ENCODE peak calls at places on chromosomes 3 and 15, in eight cellular contexts. One of them, this sample, is unnamed.

GRCh38 chr15:100336061-100336460 is 5.7 kb downstream of the ADAMTS17 start:
- DNase-seq in H9: no peak
- DNase-seq in stimulated activated CD4-positive, alpha-beta T cell treated with anti-CD3 and anti-CD28 coated beads, Interleukin-4, amount 100 ng/mL, for 1 hour: no peak
- DNase-seq in right cardiac atrium: no peak
- DNase-seq in T follicular helper cell: no peak
- DNase-seq in activated CD4-positive, alpha-beta T cell treated with anti-CD3 and anti-CD28 coated beads, Interleukin-2, amount 50 U/mL, for 1 hour: no peak
- DNase-seq in IMR-90: no peak
- DNase-seq in stimulated activated CD8-positive, alpha-beta memory T cell treated with anti-CD3 and anti-CD28 coated beads, Interleukin-15, amount 100 ng/mL, for 1 hour: no peak
- DNase-seq in this sample: no peak

GRCh38 chr3:134330895-134331810 is 43.1 kb downstream of the AMOTL2 start:
- DNase-seq in activated CD4-positive, alpha-beta T cell treated with anti-CD3 and anti-CD28 coated beads, Interleukin-2, amount 50 U/mL, for 1 hour: no peak
- DNase-seq in IMR-90: peak
- DNase-seq in H9: no peak
- DNase-seq in right cardiac atrium: no peak
- DNase-seq in stimulated activated CD8-positive, alpha-beta memory T cell treated with anti-CD3 and anti-CD28 coated beads, Interleukin-15, amount 100 ng/mL, for 1 hour: no peak
- DNase-seq in T follicular helper cell: no peak
- DNase-seq in stimulated activated CD4-positive, alpha-beta T cell treated with anti-CD3 and anti-CD28 coated beads, Interleukin-4, amount 100 ng/mL, for 1 hour: no peak
- DNase-seq in this sample: no peak

GRCh38 chr3:187746479-187747335 is 1.4 kb upstream of the BCL6 start:
- DNase-seq in H9: no peak
- DNase-seq in right cardiac atrium: no peak
- DNase-seq in activated CD4-positive, alpha-beta T cell treated with anti-CD3 and anti-CD28 coated beads, Interleukin-2, amount 50 U/mL, for 1 hour: no peak
- DNase-seq in T follicular helper cell: no peak
- DNase-seq in IMR-90: peak
- DNase-seq in stimulated activated CD8-positive, alpha-beta memory T cell treated with anti-CD3 and anti-CD28 coated beads, Interleukin-15, amount 100 ng/mL, for 1 hour: no peak
- DNase-seq in stimulated activated CD4-positive, alpha-beta T cell treated with anti-CD3 and anti-CD28 coated beads, Interleukin-4, amount 100 ng/mL, for 1 hour: no peak
- DNase-seq in this sample: no peak

GRCh38 chr3:59771760-59772159 is 721.9 kb upstream of the CFAP20DC start:
- DNase-seq in stimulated activated CD8-positive, alpha-beta memory T cell treated with anti-CD3 and anti-CD28 coated beads, Interleukin-15, amount 100 ng/mL, for 1 hour: no peak
- DNase-seq in H9: no peak
- DNase-seq in T follicular helper cell: no peak
- DNase-seq in activated CD4-positive, alpha-beta T cell treated with anti-CD3 and anti-CD28 coated beads, Interleukin-2, amount 50 U/mL, for 1 hour: no peak
- DNase-seq in stimulated activated CD4-positive, alpha-beta T cell treated with anti-CD3 and anti-CD28 coated beads, Interleukin-4, amount 100 ng/mL, for 1 hour: no peak
- DNase-seq in IMR-90: peak
- DNase-seq in right cardiac atrium: no peak
- DNase-seq in this sample: no peak

GRCh38 chr3:114746502-114746901 is 400.6 kb downstream of the ZBTB20 start:
- DNase-seq in right cardiac atrium: no peak
- DNase-seq in activated CD4-positive, alpha-beta T cell treated with anti-CD3 and anti-CD28 coated beads, Interleukin-2, amount 50 U/mL, for 1 hour: no peak
- DNase-seq in stimulated activated CD4-positive, alpha-beta T cell treated with anti-CD3 and anti-CD28 coated beads, Interleukin-4, amount 100 ng/mL, for 1 hour: no peak
- DNase-seq in T follicular helper cell: no peak
- DNase-seq in H9: no peak
- DNase-seq in IMR-90: no peak
- DNase-seq in stimulated activated CD8-positive, alpha-beta memory T cell treated with anti-CD3 and anti-CD28 coated beads, Interleukin-15, amount 100 ng/mL, for 1 hour: no peak
- DNase-seq in this sample: no peak

GRCh38 chr15:71800835-71801745 is 9.3 kb upstream of the NR2E3 start:
- DNase-seq in H9: no peak
- DNase-seq in stimulated activated CD8-positive, alpha-beta memory T cell treated with anti-CD3 and anti-CD28 coated beads, Interleukin-15, amount 100 ng/mL, for 1 hour: no peak
- DNase-seq in stimulated activated CD4-positive, alpha-beta T cell treated with anti-CD3 and anti-CD28 coated beads, Interleukin-4, amount 100 ng/mL, for 1 hour: no peak
- DNase-seq in T follicular helper cell: no peak
- DNase-seq in right cardiac atrium: no peak
- DNase-seq in activated CD4-positive, alpha-beta T cell treated with anti-CD3 and anti-CD28 coated beads, Interleukin-2, amount 50 U/mL, for 1 hour: no peak
- DNase-seq in IMR-90: peak
- DNase-seq in this sample: peak

GRCh38 chr3:107740992-107741896 is 218.5 kb downstream of the BBX start:
- DNase-seq in H9: no peak
- DNase-seq in IMR-90: peak
- DNase-seq in activated CD4-positive, alpha-beta T cell treated with anti-CD3 and anti-CD28 coated beads, Interleukin-2, amount 50 U/mL, for 1 hour: no peak
- DNase-seq in stimulated activated CD8-positive, alpha-beta memory T cell treated with anti-CD3 and anti-CD28 coated beads, Interleukin-15, amount 100 ng/mL, for 1 hour: no peak
- DNase-seq in right cardiac atrium: no peak
- DNase-seq in T follicular helper cell: no peak
- DNase-seq in stimulated activated CD4-positive, alpha-beta T cell treated with anti-CD3 and anti-CD28 coated beads, Interleukin-4, amount 100 ng/mL, for 1 hour: no peak
- DNase-seq in this sample: no peak

GRCh38 chr15:67085818-67086649 is 20.6 kb downstream of the SMAD3 start:
- DNase-seq in H9: no peak
- DNase-seq in stimulated activated CD4-positive, alpha-beta T cell treated with anti-CD3 and anti-CD28 coated beads, Interleukin-4, amount 100 ng/mL, for 1 hour: no peak
- DNase-seq in right cardiac atrium: no peak
- DNase-seq in IMR-90: peak
- DNase-seq in stimulated activated CD8-positive, alpha-beta memory T cell treated with anti-CD3 and anti-CD28 coated beads, Interleukin-15, amount 100 ng/mL, for 1 hour: no peak
- DNase-seq in activated CD4-positive, alpha-beta T cell treated with anti-CD3 and anti-CD28 coated beads, Interleukin-2, amount 50 U/mL, for 1 hour: no peak
- DNase-seq in T follicular helper cell: no peak
- DNase-seq in this sample: no peak

GRCh38 chr15:73570355-73571032 is 62.7 kb downstream of the NPTN start:
- DNase-seq in right cardiac atrium: no peak
- DNase-seq in activated CD4-positive, alpha-beta T cell treated with anti-CD3 and anti-CD28 coated beads, Interleukin-2, amount 50 U/mL, for 1 hour: no peak
- DNase-seq in stimulated activated CD4-positive, alpha-beta T cell treated with anti-CD3 and anti-CD28 coated beads, Interleukin-4, amount 100 ng/mL, for 1 hour: no peak
- DNase-seq in H9: no peak
- DNase-seq in stimulated activated CD8-positive, alpha-beta memory T cell treated with anti-CD3 and anti-CD28 coated beads, Interleukin-15, amount 100 ng/mL, for 1 hour: no peak
- DNase-seq in T follicular helper cell: no peak
- DNase-seq in IMR-90: no peak
- DNase-seq in this sample: no peak

GRCh38 chr15:34241376-34242350 is 16.8 kb downstream of the EMC4 start:
- DNase-seq in activated CD4-positive, alpha-beta T cell treated with anti-CD3 and anti-CD28 coated beads, Interleukin-2, amount 50 U/mL, for 1 hour: peak
- DNase-seq in right cardiac atrium: no peak
- DNase-seq in stimulated activated CD4-positive, alpha-beta T cell treated with anti-CD3 and anti-CD28 coated beads, Interleukin-4, amount 100 ng/mL, for 1 hour: no peak
- DNase-seq in T follicular helper cell: no peak
- DNase-seq in stimulated activated CD8-positive, alpha-beta memory T cell treated with anti-CD3 and anti-CD28 coated beads, Interleukin-15, amount 100 ng/mL, for 1 hour: no peak
- DNase-seq in H9: no peak
- DNase-seq in IMR-90: peak
- DNase-seq in this sample: no peak

GRCh38 chr3:39381432-39381831 is 1.7 kb upstream of the SLC25A38 start:
- DNase-seq in right cardiac atrium: no peak
- DNase-seq in T follicular helper cell: no peak
- DNase-seq in stimulated activated CD8-positive, alpha-beta memory T cell treated with anti-CD3 and anti-CD28 coated beads, Interleukin-15, amount 100 ng/mL, for 1 hour: no peak
- DNase-seq in IMR-90: no peak
- DNase-seq in activated CD4-positive, alpha-beta T cell treated with anti-CD3 and anti-CD28 coated beads, Interleukin-2, amount 50 U/mL, for 1 hour: no peak
- DNase-seq in H9: no peak
- DNase-seq in stimulated activated CD4-positive, alpha-beta T cell treated with anti-CD3 and anti-CD28 coated beads, Interleukin-4, amount 100 ng/mL, for 1 hour: no peak
- DNase-seq in this sample: no peak

GRCh38 chr3:69806735-69807438 is 67.6 kb downstream of the MITF start:
- DNase-seq in stimulated activated CD8-positive, alpha-beta memory T cell treated with anti-CD3 and anti-CD28 coated beads, Interleukin-15, amount 100 ng/mL, for 1 hour: no peak
- DNase-seq in activated CD4-positive, alpha-beta T cell treated with anti-CD3 and anti-CD28 coated beads, Interleukin-2, amount 50 U/mL, for 1 hour: no peak
- DNase-seq in H9: no peak
- DNase-seq in T follicular helper cell: no peak
- DNase-seq in IMR-90: peak
- DNase-seq in stimulated activated CD4-positive, alpha-beta T cell treated with anti-CD3 and anti-CD28 coated beads, Interleukin-4, amount 100 ng/mL, for 1 hour: no peak
- DNase-seq in right cardiac atrium: no peak
- DNase-seq in this sample: no peak

GRCh38 chr3:12139111-12139511 is 19.6 kb downstream of the TIMP4 start:
- DNase-seq in stimulated activated CD4-positive, alpha-beta T cell treated with anti-CD3 and anti-CD28 coated beads, Interleukin-4, amount 100 ng/mL, for 1 hour: peak
- DNase-seq in H9: peak
- DNase-seq in stimulated activated CD8-positive, alpha-beta memory T cell treated with anti-CD3 and anti-CD28 coated beads, Interleukin-15, amount 100 ng/mL, for 1 hour: no peak
- DNase-seq in T follicular helper cell: no peak
- DNase-seq in activated CD4-positive, alpha-beta T cell treated with anti-CD3 and anti-CD28 coated beads, Interleukin-2, amount 50 U/mL, for 1 hour: no peak
- DNase-seq in IMR-90: peak
- DNase-seq in right cardiac atrium: peak
- DNase-seq in this sample: no peak

GRCh38 chr15:99068186-99068585 is 36.7 kb upstream of the SYNM start:
- DNase-seq in H9: no peak
- DNase-seq in stimulated activated CD4-positive, alpha-beta T cell treated with anti-CD3 and anti-CD28 coated beads, Interleukin-4, amount 100 ng/mL, for 1 hour: no peak
- DNase-seq in right cardiac atrium: no peak
- DNase-seq in IMR-90: no peak
- DNase-seq in activated CD4-positive, alpha-beta T cell treated with anti-CD3 and anti-CD28 coated beads, Interleukin-2, amount 50 U/mL, for 1 hour: no peak
- DNase-seq in T follicular helper cell: no peak
- DNase-seq in stimulated activated CD8-positive, alpha-beta memory T cell treated with anti-CD3 and anti-CD28 coated beads, Interleukin-15, amount 100 ng/mL, for 1 hour: no peak
- DNase-seq in this sample: no peak

GRCh38 chr15:84082739-84083138 is 152.8 kb upstream of the GOLGA6L4 start:
- DNase-seq in stimulated activated CD8-positive, alpha-beta memory T cell treated with anti-CD3 and anti-CD28 coated beads, Interleukin-15, amount 100 ng/mL, for 1 hour: no peak
- DNase-seq in T follicular helper cell: no peak
- DNase-seq in stimulated activated CD4-positive, alpha-beta T cell treated with anti-CD3 and anti-CD28 coated beads, Interleukin-4, amount 100 ng/mL, for 1 hour: no peak
- DNase-seq in H9: no peak
- DNase-seq in activated CD4-positive, alpha-beta T cell treated with anti-CD3 and anti-CD28 coated beads, Interleukin-2, amount 50 U/mL, for 1 hour: no peak
- DNase-seq in IMR-90: no peak
- DNase-seq in right cardiac atrium: no peak
- DNase-seq in this sample: no peak

GRCh38 chr15:35484231-35484945 is 61.6 kb downstream of the DPH6 start:
- DNase-seq in stimulated activated CD4-positive, alpha-beta T cell treated with anti-CD3 and anti-CD28 coated beads, Interleukin-4, amount 100 ng/mL, for 1 hour: no peak
- DNase-seq in activated CD4-positive, alpha-beta T cell treated with anti-CD3 and anti-CD28 coated beads, Interleukin-2, amount 50 U/mL, for 1 hour: no peak
- DNase-seq in stimulated activated CD8-positive, alpha-beta memory T cell treated with anti-CD3 and anti-CD28 coated beads, Interleukin-15, amount 100 ng/mL, for 1 hour: no peak
- DNase-seq in IMR-90: no peak
- DNase-seq in right cardiac atrium: no peak
- DNase-seq in H9: no peak
- DNase-seq in T follicular helper cell: no peak
- DNase-seq in this sample: no peak

GRCh38 chr15:41971089-41971892 is 1.1 kb downstream of the EHD4 start:
- DNase-seq in stimulated activated CD4-positive, alpha-beta T cell treated with anti-CD3 and anti-CD28 coated beads, Interleukin-4, amount 100 ng/mL, for 1 hour: peak
- DNase-seq in H9: peak
- DNase-seq in right cardiac atrium: peak
- DNase-seq in stimulated activated CD8-positive, alpha-beta memory T cell treated with anti-CD3 and anti-CD28 coated beads, Interleukin-15, amount 100 ng/mL, for 1 hour: peak
- DNase-seq in T follicular helper cell: peak
- DNase-seq in IMR-90: peak
- DNase-seq in activated CD4-positive, alpha-beta T cell treated with anti-CD3 and anti-CD28 coated beads, Interleukin-2, amount 50 U/mL, for 1 hour: peak
- DNase-seq in this sample: no peak

GRCh38 chr15:58483316-58483715 is 51.5 kb downstream of the LIPC start:
- DNase-seq in activated CD4-positive, alpha-beta T cell treated with anti-CD3 and anti-CD28 coated beads, Interleukin-2, amount 50 U/mL, for 1 hour: no peak
- DNase-seq in H9: no peak
- DNase-seq in IMR-90: no peak
- DNase-seq in stimulated activated CD8-positive, alpha-beta memory T cell treated with anti-CD3 and anti-CD28 coated beads, Interleukin-15, amount 100 ng/mL, for 1 hour: no peak
- DNase-seq in right cardiac atrium: no peak
- DNase-seq in T follicular helper cell: no peak
- DNase-seq in stimulated activated CD4-positive, alpha-beta T cell treated with anti-CD3 and anti-CD28 coated beads, Interleukin-4, amount 100 ng/mL, for 1 hour: no peak
- DNase-seq in this sample: no peak

GRCh38 chr15:75002398-75002797 is 7.0 kb downstream of the SCAMP5 start:
- DNase-seq in stimulated activated CD4-positive, alpha-beta T cell treated with anti-CD3 and anti-CD28 coated beads, Interleukin-4, amount 100 ng/mL, for 1 hour: no peak
- DNase-seq in stimulated activated CD8-positive, alpha-beta memory T cell treated with anti-CD3 and anti-CD28 coated beads, Interleukin-15, amount 100 ng/mL, for 1 hour: no peak
- DNase-seq in H9: no peak
- DNase-seq in IMR-90: no peak
- DNase-seq in T follicular helper cell: no peak
- DNase-seq in right cardiac atrium: no peak
- DNase-seq in activated CD4-positive, alpha-beta T cell treated with anti-CD3 and anti-CD28 coated beads, Interleukin-2, amount 50 U/mL, for 1 hour: no peak
- DNase-seq in this sample: no peak

GRCh38 chr3:168048414-168049330 is 47.1 kb downstream of the GOLIM4 start:
- DNase-seq in IMR-90: no peak
- DNase-seq in stimulated activated CD4-positive, alpha-beta T cell treated with anti-CD3 and anti-CD28 coated beads, Interleukin-4, amount 100 ng/mL, for 1 hour: no peak
- DNase-seq in H9: no peak
- DNase-seq in activated CD4-positive, alpha-beta T cell treated with anti-CD3 and anti-CD28 coated beads, Interleukin-2, amount 50 U/mL, for 1 hour: no peak
- DNase-seq in stimulated activated CD8-positive, alpha-beta memory T cell treated with anti-CD3 and anti-CD28 coated beads, Interleukin-15, amount 100 ng/mL, for 1 hour: no peak
- DNase-seq in right cardiac atrium: no peak
- DNase-seq in T follicular helper cell: no peak
- DNase-seq in this sample: no peak

GRCh38 chr3:36859494-36859893 is 85.4 kb downstream of the TRANK1 start:
- DNase-seq in H9: no peak
- DNase-seq in IMR-90: no peak
- DNase-seq in right cardiac atrium: no peak
- DNase-seq in activated CD4-positive, alpha-beta T cell treated with anti-CD3 and anti-CD28 coated beads, Interleukin-2, amount 50 U/mL, for 1 hour: no peak
- DNase-seq in stimulated activated CD8-positive, alpha-beta memory T cell treated with anti-CD3 and anti-CD28 coated beads, Interleukin-15, amount 100 ng/mL, for 1 hour: no peak
- DNase-seq in T follicular helper cell: no peak
- DNase-seq in stimulated activated CD4-positive, alpha-beta T cell treated with anti-CD3 and anti-CD28 coated beads, Interleukin-4, amount 100 ng/mL, for 1 hour: no peak
- DNase-seq in this sample: no peak

GRCh38 chr3:123489400-123490004 is 40.6 kb upstream of the ADCY5 start:
- DNase-seq in H9: peak
- DNase-seq in IMR-90: peak
- DNase-seq in T follicular helper cell: peak
- DNase-seq in right cardiac atrium: peak
- DNase-seq in stimulated activated CD8-positive, alpha-beta memory T cell treated with anti-CD3 and anti-CD28 coated beads, Interleukin-15, amount 100 ng/mL, for 1 hour: peak
- DNase-seq in activated CD4-positive, alpha-beta T cell treated with anti-CD3 and anti-CD28 coated beads, Interleukin-2, amount 50 U/mL, for 1 hour: peak
- DNase-seq in stimulated activated CD4-positive, alpha-beta T cell treated with anti-CD3 and anti-CD28 coated beads, Interleukin-4, amount 100 ng/mL, for 1 hour: peak
- DNase-seq in this sample: peak

GRCh38 chr15:65603559-65603958 is 7.4 kb downstream of the INTS14 start:
- DNase-seq in stimulated activated CD4-positive, alpha-beta T cell treated with anti-CD3 and anti-CD28 coated beads, Interleukin-4, amount 100 ng/mL, for 1 hour: no peak
- DNase-seq in stimulated activated CD8-positive, alpha-beta memory T cell treated with anti-CD3 and anti-CD28 coated beads, Interleukin-15, amount 100 ng/mL, for 1 hour: no peak
- DNase-seq in H9: no peak
- DNase-seq in activated CD4-positive, alpha-beta T cell treated with anti-CD3 and anti-CD28 coated beads, Interleukin-2, amount 50 U/mL, for 1 hour: no peak
- DNase-seq in right cardiac atrium: no peak
- DNase-seq in IMR-90: no peak
- DNase-seq in T follicular helper cell: no peak
- DNase-seq in this sample: no peak

GRCh38 chr3:156382458-156383346 is 172.2 kb downstream of the SSR3 start:
- DNase-seq in IMR-90: peak
- DNase-seq in stimulated activated CD8-positive, alpha-beta memory T cell treated with anti-CD3 and anti-CD28 coated beads, Interleukin-15, amount 100 ng/mL, for 1 hour: no peak
- DNase-seq in right cardiac atrium: no peak
- DNase-seq in H9: peak
- DNase-seq in activated CD4-positive, alpha-beta T cell treated with anti-CD3 and anti-CD28 coated beads, Interleukin-2, amount 50 U/mL, for 1 hour: peak
- DNase-seq in stimulated activated CD4-positive, alpha-beta T cell treated with anti-CD3 and anti-CD28 coated beads, Interleukin-4, amount 100 ng/mL, for 1 hour: peak
- DNase-seq in T follicular helper cell: no peak
- DNase-seq in this sample: no peak

GRCh38 chr3:133948131-133948810 is 52.6 kb upstream of the RAB6B start:
- DNase-seq in stimulated activated CD8-positive, alpha-beta memory T cell treated with anti-CD3 and anti-CD28 coated beads, Interleukin-15, amount 100 ng/mL, for 1 hour: no peak
- DNase-seq in right cardiac atrium: no peak
- DNase-seq in IMR-90: no peak
- DNase-seq in T follicular helper cell: no peak
- DNase-seq in activated CD4-positive, alpha-beta T cell treated with anti-CD3 and anti-CD28 coated beads, Interleukin-2, amount 50 U/mL, for 1 hour: no peak
- DNase-seq in stimulated activated CD4-positive, alpha-beta T cell treated with anti-CD3 and anti-CD28 coated beads, Interleukin-4, amount 100 ng/mL, for 1 hour: no peak
- DNase-seq in H9: no peak
- DNase-seq in this sample: no peak

GRCh38 chr15:67574981-67575632 is 32.6 kb downstream of the MAP2K5 start:
- DNase-seq in right cardiac atrium: no peak
- DNase-seq in stimulated activated CD8-positive, alpha-beta memory T cell treated with anti-CD3 and anti-CD28 coated beads, Interleukin-15, amount 100 ng/mL, for 1 hour: no peak
- DNase-seq in H9: no peak
- DNase-seq in activated CD4-positive, alpha-beta T cell treated with anti-CD3 and anti-CD28 coated beads, Interleukin-2, amount 50 U/mL, for 1 hour: no peak
- DNase-seq in T follicular helper cell: no peak
- DNase-seq in IMR-90: no peak
- DNase-seq in stimulated activated CD4-positive, alpha-beta T cell treated with anti-CD3 and anti-CD28 coated beads, Interleukin-4, amount 100 ng/mL, for 1 hour: no peak
- DNase-seq in this sample: no peak

GRCh38 chr3:136444581-136444980 is 194.4 kb downstream of the PCCB start:
- DNase-seq in IMR-90: peak
- DNase-seq in right cardiac atrium: no peak
- DNase-seq in stimulated activated CD4-positive, alpha-beta T cell treated with anti-CD3 and anti-CD28 coated beads, Interleukin-4, amount 100 ng/mL, for 1 hour: no peak
- DNase-seq in stimulated activated CD8-positive, alpha-beta memory T cell treated with anti-CD3 and anti-CD28 coated beads, Interleukin-15, amount 100 ng/mL, for 1 hour: no peak
- DNase-seq in T follicular helper cell: no peak
- DNase-seq in H9: no peak
- DNase-seq in activated CD4-positive, alpha-beta T cell treated with anti-CD3 and anti-CD28 coated beads, Interleukin-2, amount 50 U/mL, for 1 hour: no peak
- DNase-seq in this sample: no peak

GRCh38 chr3:123289336-123290106 is 87.8 kb downstream of the SEC22A start:
- DNase-seq in IMR-90: no peak
- DNase-seq in H9: peak
- DNase-seq in stimulated activated CD4-positive, alpha-beta T cell treated with anti-CD3 and anti-CD28 coated beads, Interleukin-4, amount 100 ng/mL, for 1 hour: no peak
- DNase-seq in T follicular helper cell: no peak
- DNase-seq in activated CD4-positive, alpha-beta T cell treated with anti-CD3 and anti-CD28 coated beads, Interleukin-2, amount 50 U/mL, for 1 hour: no peak
- DNase-seq in stimulated activated CD8-positive, alpha-beta memory T cell treated with anti-CD3 and anti-CD28 coated beads, Interleukin-15, amount 100 ng/mL, for 1 hour: no peak
- DNase-seq in right cardiac atrium: no peak
- DNase-seq in this sample: no peak

GRCh38 chr3:3847994-3848970 is 49.1 kb downstream of the LRRN1 start:
- DNase-seq in right cardiac atrium: no peak
- DNase-seq in activated CD4-positive, alpha-beta T cell treated with anti-CD3 and anti-CD28 coated beads, Interleukin-2, amount 50 U/mL, for 1 hour: no peak
- DNase-seq in IMR-90: no peak
- DNase-seq in T follicular helper cell: no peak
- DNase-seq in H9: no peak
- DNase-seq in stimulated activated CD8-positive, alpha-beta memory T cell treated with anti-CD3 and anti-CD28 coated beads, Interleukin-15, amount 100 ng/mL, for 1 hour: no peak
- DNase-seq in stimulated activated CD4-positive, alpha-beta T cell treated with anti-CD3 and anti-CD28 coated beads, Interleukin-4, amount 100 ng/mL, for 1 hour: no peak
- DNase-seq in this sample: no peak

GRCh38 chr15:59545573-59545972 is 66.0 kb upstream of the GCNT3 start:
- DNase-seq in right cardiac atrium: no peak
- DNase-seq in stimulated activated CD4-positive, alpha-beta T cell treated with anti-CD3 and anti-CD28 coated beads, Interleukin-4, amount 100 ng/mL, for 1 hour: no peak
- DNase-seq in activated CD4-positive, alpha-beta T cell treated with anti-CD3 and anti-CD28 coated beads, Interleukin-2, amount 50 U/mL, for 1 hour: no peak
- DNase-seq in stimulated activated CD8-positive, alpha-beta memory T cell treated with anti-CD3 and anti-CD28 coated beads, Interleukin-15, amount 100 ng/mL, for 1 hour: no peak
- DNase-seq in H9: no peak
- DNase-seq in IMR-90: no peak
- DNase-seq in T follicular helper cell: no peak
- DNase-seq in this sample: no peak